ENCODE peak calls at places on chromosome 18, in four cellular contexts. One of them, this sample, is unnamed.

GRCh38 chr18:46174317-46175039 is 70.3 kb downstream of the HAUS1 start:
- DNase-seq in fibroblast of lung: peak
- DNase-seq in WERI-Rb-1: peak
- DNase-seq in MM.1S: peak
- DNase-seq in this sample: peak

GRCh38 chr18:47953471-47953931 is 23.0 kb upstream of the SMAD2 start:
- DNase-seq in fibroblast of lung: peak
- DNase-seq in WERI-Rb-1: peak
- DNase-seq in MM.1S: peak
- DNase-seq in this sample: no peak

GRCh38 chr18:21949326-21950015 is 208.9 kb downstream of the MIB1 start:
- DNase-seq in fibroblast of lung: no peak
- DNase-seq in WERI-Rb-1: no peak
- DNase-seq in MM.1S: no peak
- DNase-seq in this sample: no peak

GRCh38 chr18:24126155-24126947 is 12.5 kb upstream of the CABYR start:
- DNase-seq in fibroblast of lung: peak
- DNase-seq in WERI-Rb-1: no peak
- DNase-seq in MM.1S: no peak
- DNase-seq in this sample: no peak

GRCh38 chr18:22466608-22467390 is 49.1 kb upstream of the CTAGE1 start:
- DNase-seq in fibroblast of lung: peak
- DNase-seq in WERI-Rb-1: no peak
- DNase-seq in MM.1S: no peak
- DNase-seq in this sample: peak

GRCh38 chr18:45221363-45221762 is 393.9 kb upstream of the SLC14A2 start:
- DNase-seq in fibroblast of lung: peak
- DNase-seq in WERI-Rb-1: no peak
- DNase-seq in MM.1S: no peak
- DNase-seq in this sample: peak

GRCh38 chr18:23317975-23318675 is 135.0 kb upstream of the RIOK3 start:
- DNase-seq in fibroblast of lung: peak
- DNase-seq in WERI-Rb-1: no peak
- DNase-seq in MM.1S: no peak
- DNase-seq in this sample: no peak

GRCh38 chr18:39647627-39648502 is 2082.3 kb upstream of the CELF4 start:
- DNase-seq in fibroblast of lung: peak
- DNase-seq in WERI-Rb-1: no peak
- DNase-seq in MM.1S: no peak
- DNase-seq in this sample: no peak

GRCh38 chr18:48300463-48300961 is 108.7 kb downstream of the ZBTB7C start:
- DNase-seq in fibroblast of lung: no peak
- DNase-seq in WERI-Rb-1: peak
- DNase-seq in MM.1S: peak
- DNase-seq in this sample: no peak

GRCh38 chr18:45637546-45638327 is 22.5 kb downstream of the SLC14A2 start:
- DNase-seq in fibroblast of lung: peak
- DNase-seq in WERI-Rb-1: no peak
- DNase-seq in MM.1S: no peak
- DNase-seq in this sample: no peak

GRCh38 chr18:37361223-37362157 is 204.1 kb downstream of the CELF4 start:
- DNase-seq in fibroblast of lung: no peak
- DNase-seq in WERI-Rb-1: no peak
- DNase-seq in MM.1S: no peak
- DNase-seq in this sample: no peak

GRCh38 chr18:60966876-60967275 is 366.4 kb upstream of the CDH20 start:
- DNase-seq in fibroblast of lung: no peak
- DNase-seq in WERI-Rb-1: no peak
- DNase-seq in MM.1S: no peak
- DNase-seq in this sample: no peak

GRCh38 chr18:54776282-54776977 is 51.8 kb upstream of the RAB27B start:
- DNase-seq in fibroblast of lung: peak
- DNase-seq in WERI-Rb-1: no peak
- DNase-seq in MM.1S: no peak
- DNase-seq in this sample: peak

GRCh38 chr18:48860276-48861180 is 90.2 kb downstream of the SMAD7 start:
- DNase-seq in fibroblast of lung: no peak
- DNase-seq in WERI-Rb-1: peak
- DNase-seq in MM.1S: no peak
- DNase-seq in this sample: no peak

DNA sequence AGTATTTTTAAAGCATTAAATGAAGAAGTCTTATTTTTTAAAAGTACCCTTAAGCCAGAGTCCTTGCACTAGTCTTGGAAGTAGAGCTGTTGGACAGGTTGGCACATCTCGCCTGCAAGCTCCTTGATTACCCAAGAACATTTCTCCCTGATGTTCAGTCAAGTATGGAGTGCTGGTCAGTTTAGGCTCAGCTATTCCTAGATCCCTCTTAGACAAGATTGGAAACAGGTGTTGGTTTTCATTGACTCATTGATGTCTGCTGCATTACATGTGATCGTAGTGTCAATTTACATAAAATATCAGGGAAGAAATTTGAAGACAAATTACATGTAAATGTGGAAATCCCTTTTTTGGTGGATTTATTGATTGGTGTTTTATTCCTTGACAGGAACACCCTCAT is 170.4 kb downstream of the ZNF407 start:
- DNase-seq in fibroblast of lung: no peak
- DNase-seq in WERI-Rb-1: no peak
- DNase-seq in MM.1S: no peak
- DNase-seq in this sample: no peak
- H3K4me3 ChIP-seq in fibroblast of lung: no peak
- H3K4me3 ChIP-seq in WERI-Rb-1: no peak
- H3K4me3 ChIP-seq in MM.1S: no peak
- H3K4me3 ChIP-seq in this sample: no peak

DNA sequence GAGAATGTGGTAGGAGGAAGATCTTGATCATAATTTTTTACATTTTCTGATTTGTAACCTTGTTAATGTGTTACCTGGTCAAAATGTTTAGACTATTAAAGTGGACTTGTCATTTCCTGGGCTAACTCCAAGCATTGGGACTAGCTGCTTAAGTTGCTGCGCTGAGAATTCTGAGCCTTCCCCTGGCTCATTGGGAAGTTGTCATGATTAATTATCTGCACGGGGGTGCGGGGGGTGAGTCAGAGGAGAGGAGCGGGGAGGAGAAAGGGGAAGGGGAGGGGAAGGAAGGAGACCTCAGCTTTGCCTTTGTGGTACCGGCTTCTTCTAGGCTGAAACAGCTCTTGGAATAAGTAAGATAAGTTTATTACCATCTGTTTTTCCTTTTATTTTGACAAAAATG is 52.9 kb upstream of the APCDD1 start:
- DNase-seq in fibroblast of lung: peak
- DNase-seq in WERI-Rb-1: peak
- DNase-seq in MM.1S: no peak
- DNase-seq in this sample: no peak
- H3K27ac ChIP-seq in fibroblast of lung: no peak
- H3K27ac ChIP-seq in WERI-Rb-1: no peak
- H3K27ac ChIP-seq in MM.1S: no peak
- H3K27ac ChIP-seq in this sample: no peak

DNA sequence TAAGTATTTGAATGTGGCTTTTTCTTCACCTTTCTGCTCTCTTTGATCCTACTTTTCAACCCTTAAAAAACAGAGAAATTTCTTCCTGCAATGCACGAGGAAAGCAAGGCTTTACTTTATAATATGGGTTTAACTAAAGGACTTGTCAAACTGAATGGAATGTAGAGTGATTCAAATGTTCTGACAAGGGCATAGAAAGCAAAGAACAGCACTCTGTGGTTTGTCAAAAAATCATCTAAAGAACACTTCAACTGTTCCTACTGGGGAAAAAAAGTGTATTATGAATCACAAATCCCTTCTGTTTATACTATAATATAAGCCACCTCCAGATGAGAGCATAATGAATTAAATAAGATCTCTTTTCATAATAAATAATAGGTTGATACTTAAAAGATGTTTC is 45.0 kb upstream of the RIT2 start:
- DNase-seq in fibroblast of lung: peak
- DNase-seq in WERI-Rb-1: no peak
- DNase-seq in MM.1S: no peak
- DNase-seq in this sample: no peak
- H3K4me3 ChIP-seq in fibroblast of lung: no peak
- H3K4me3 ChIP-seq in WERI-Rb-1: no peak
- H3K4me3 ChIP-seq in MM.1S: no peak
- H3K4me3 ChIP-seq in this sample: no peak

GRCh38 chr18:75071866-75072671 is 136.9 kb downstream of the PTGR3 start:
- DNase-seq in fibroblast of lung: no peak
- DNase-seq in WERI-Rb-1: no peak
- DNase-seq in MM.1S: no peak
- DNase-seq in this sample: no peak
- H3K27ac ChIP-seq in fibroblast of lung: no peak
- H3K27ac ChIP-seq in WERI-Rb-1: no peak
- H3K27ac ChIP-seq in MM.1S: no peak
- H3K27ac ChIP-seq in this sample: no peak

GRCh38 chr18:12911025-12911927 is 27.2 kb upstream of the PTPN2 start:
- DNase-seq in fibroblast of lung: peak
- DNase-seq in WERI-Rb-1: no peak
- DNase-seq in MM.1S: no peak
- DNase-seq in this sample: no peak

GRCh38 chr18:12908706-12909105 is 24.7 kb upstream of the PTPN2 start:
- DNase-seq in fibroblast of lung: peak
- DNase-seq in WERI-Rb-1: no peak
- DNase-seq in MM.1S: no peak
- DNase-seq in this sample: no peak

GRCh38 chr18:12907258-12907925 is 23.4 kb upstream of the PTPN2 start:
- DNase-seq in fibroblast of lung: peak
- DNase-seq in WERI-Rb-1: no peak
- DNase-seq in MM.1S: no peak
- DNase-seq in this sample: peak

GRCh38 chr18:12906773-12907172 is 22.7 kb upstream of the PTPN2 start:
- DNase-seq in fibroblast of lung: no peak
- DNase-seq in WERI-Rb-1: no peak
- DNase-seq in MM.1S: no peak
- DNase-seq in this sample: no peak

GRCh38 chr18:12911928-12912703 is 28.1 kb upstream of the PTPN2 start:
- DNase-seq in fibroblast of lung: no peak
- DNase-seq in WERI-Rb-1: no peak
- DNase-seq in MM.1S: no peak
- DNase-seq in this sample: no peak
- H3K4me3 ChIP-seq in fibroblast of lung: no peak
- H3K4me3 ChIP-seq in WERI-Rb-1: no peak
- H3K4me3 ChIP-seq in MM.1S: no peak
- H3K4me3 ChIP-seq in this sample: no peak

DNA sequence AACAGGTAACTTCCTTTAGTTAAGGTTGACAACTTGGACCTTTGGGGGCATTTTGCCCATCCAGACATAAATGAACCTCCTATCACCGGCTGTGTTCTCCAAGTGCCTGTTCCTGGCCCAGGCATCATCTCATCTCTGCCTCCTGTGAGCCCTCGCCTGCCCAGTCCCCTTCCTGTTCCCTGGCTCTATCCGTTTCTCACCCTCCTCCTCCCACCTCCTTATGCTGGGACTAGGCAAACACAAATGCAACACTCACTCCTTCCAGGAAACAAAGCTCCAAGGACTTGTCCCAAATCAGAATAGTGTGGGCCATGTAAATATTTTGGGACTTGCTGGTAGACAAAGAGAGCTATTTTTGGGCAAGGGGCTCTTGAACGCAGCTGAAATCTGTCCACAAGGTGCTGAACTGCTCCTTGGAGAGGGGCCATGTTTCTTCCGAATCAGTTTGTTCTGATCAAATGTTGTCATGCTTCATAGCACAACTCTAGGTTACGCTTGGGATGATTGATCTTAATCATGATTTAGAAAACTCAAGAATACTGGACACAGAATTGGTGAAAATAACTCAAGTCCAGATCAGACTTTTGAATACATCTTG is 25.3 kb downstream of the MBP start:
- DNase-seq in fibroblast of lung: peak
- DNase-seq in WERI-Rb-1: no peak
- DNase-seq in MM.1S: no peak
- DNase-seq in this sample: no peak
- H3K27ac ChIP-seq in fibroblast of lung: peak
- H3K27ac ChIP-seq in WERI-Rb-1: no peak
- H3K27ac ChIP-seq in MM.1S: no peak
- H3K27ac ChIP-seq in this sample: no peak

GRCh38 chr18:79218605-79219195 is 149.5 kb downstream of the ATP9B start:
- DNase-seq in fibroblast of lung: no peak
- DNase-seq in WERI-Rb-1: no peak
- DNase-seq in MM.1S: no peak
- DNase-seq in this sample: no peak
- H3K4me3 ChIP-seq in fibroblast of lung: no peak
- H3K4me3 ChIP-seq in WERI-Rb-1: no peak
- H3K4me3 ChIP-seq in MM.1S: no peak
- H3K4me3 ChIP-seq in this sample: no peak

DNA sequence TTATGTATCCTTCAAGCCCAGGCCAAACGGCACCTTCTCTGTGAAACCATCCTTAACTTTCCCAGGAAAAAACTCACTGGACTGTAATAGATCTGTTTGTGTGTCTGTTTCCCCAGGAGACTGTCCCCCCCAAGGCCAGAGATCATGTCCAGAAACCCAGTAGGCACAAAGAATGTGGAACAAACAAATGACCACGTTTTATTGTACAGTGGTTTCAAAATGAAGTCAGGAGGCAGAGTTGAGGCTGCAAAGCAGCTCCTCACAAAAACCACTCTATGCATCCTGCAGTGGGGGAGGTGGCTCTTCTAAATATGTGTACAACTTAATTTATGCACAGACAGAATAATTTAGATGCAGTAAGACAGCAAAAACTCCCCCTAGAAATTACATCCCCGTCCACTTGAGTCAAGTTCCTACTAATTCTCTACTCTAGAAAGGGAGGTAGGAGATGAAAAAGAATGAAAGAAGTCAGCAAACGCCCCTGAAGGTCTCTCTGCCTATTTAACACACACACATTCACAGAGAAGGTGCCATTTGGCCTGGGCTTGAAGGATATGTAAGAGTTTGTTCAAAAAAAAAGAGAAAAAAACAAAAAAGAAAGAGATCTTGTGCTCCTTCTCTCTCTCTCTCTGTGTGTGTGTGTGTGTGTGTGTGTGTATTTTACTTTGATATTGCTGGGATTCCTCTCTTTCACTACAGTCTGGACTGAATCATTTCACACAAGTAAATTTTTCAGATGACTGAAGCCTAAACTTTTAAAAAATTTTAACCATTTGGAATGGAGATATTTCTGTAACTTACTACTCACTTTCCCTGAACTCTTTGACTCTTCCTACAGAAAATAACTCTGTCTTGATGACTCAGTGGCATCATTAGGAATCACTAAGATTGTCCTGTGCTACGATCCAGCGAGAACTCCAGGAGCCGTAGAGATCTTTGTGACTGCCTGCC is 19.5 kb downstream of the BCL2 start:
- DNase-seq in fibroblast of lung: peak
- DNase-seq in WERI-Rb-1: no peak
- DNase-seq in MM.1S: no peak
- DNase-seq in this sample: no peak
- H3K27ac ChIP-seq in fibroblast of lung: no peak
- H3K27ac ChIP-seq in WERI-Rb-1: no peak
- H3K27ac ChIP-seq in MM.1S: no peak
- H3K27ac ChIP-seq in this sample: no peak

This sample was measured in SJSA1.